ENCODE peak calls at places on chromosomes 4 and X, in eight cellular contexts. B, H, P, V, G, Q, C and D are unnamed samples.

GRCh38 chr4:39062499-39062898 is 467 bp downstream of the KLHL5 start:
- DNase-seq in B (no peak), H (no peak), P (no peak), V (peak), G (no peak), Q (no peak), C (no peak), D (no peak)

GRCh38 chrX:123920065-123920785 is 41.3 kb upstream of the STAG2 start:
- DNase-seq in B (peak), H (no peak), P (no peak), V (peak), G (no peak), Q (no peak), C (peak), D (no peak)

GRCh38 chr4:83582289-83582756 is 46.4 kb downstream of the GPAT3 start:
- DNase-seq in B (no peak), H (no peak), P (peak), V (peak), G (no peak), Q (no peak), C (no peak), D (no peak)

GRCh38 chr4:90028460-90028859 is 98.7 kb upstream of the CCSER1 start:
- DNase-seq in B (no peak), H (no peak), P (no peak), V (no peak), G (no peak), Q (peak), C (no peak), D (peak)

GRCh38 chr4:2811830-2812599 is 19.1 kb downstream of the SH3BP2 start:
- DNase-seq in B (peak), H (no peak), P (peak), V (peak), G (peak), Q (no peak), C (no peak), D (peak)

GRCh38 chr4:16667464-16667863 is 231.0 kb downstream of the LDB2 start:
- DNase-seq in B (peak), H (no peak), P (no peak), V (peak), G (no peak), Q (no peak), C (peak), D (no peak)

GRCh38 chrX:7925867-7926472 is 1.2 kb downstream of the PNPLA4 start:
- DNase-seq in B (peak), H (peak), P (peak), V (peak), G (peak), Q (peak), C (peak), D (peak)

GRCh38 chr4:1952719-1953118 is 56.1 kb downstream of the NELFA start:
- DNase-seq in B (no peak), H (no peak), P (no peak), V (no peak), G (no peak), Q (no peak), C (no peak), D (no peak)